ENCODE peak calls at places on chromosomes 6 and 20, in nine cellular contexts. N, M, A, V, X, F, Y, G and T are unnamed samples.
A peak's percentile ranks its signal among the peaks of the same experiment; 100 is the strongest.

GRCh38 chr6:89970072-89970471 is 75.8 kb downstream of the GJA10 start:
- DNase-seq in X (no peak), F (no peak), A (no peak), G (no peak), M (no peak), Y (no peak), V (no peak), N (no peak), T (no peak)

GRCh38 chr6:108941867-108942266 is 93.6 kb downstream of the ARMC2 start:
- DNase-seq in N (no peak), G (no peak), X (no peak), A (no peak), F (no peak), V (no peak), Y (no peak), M (no peak), T (no peak)

GRCh38 chr6:125001684-125002083 is 39.4 kb downstream of the RNF217 start:
- DNase-seq in G (no peak), M (no peak), A (no peak), N (no peak), V (no peak), Y (no peak), X (no peak), F (no peak), T (no peak)

GRCh38 chr20:48457261-48458002 is 370.4 kb downstream of the PREX1 start:
- DNase-seq in G (no peak), V (no peak), Y (no peak), F (no peak), M (no peak), X (no peak), A (no peak), N (no peak), T (no peak)

GRCh38 chr6:106648651-106649308 is 19.4 kb downstream of the QRSL1 start:
- DNase-seq in Y (no peak), N (no peak), M (no peak), A (no peak), G (no peak), X (no peak), V (peak; percentile 59), F (no peak), T (no peak)

GRCh38 chr20:64062596-64063388 is at the start of gene TCEA2:
- DNase-seq in N (peak; percentile 93), F (peak; percentile 95), Y (peak; percentile 78), M (peak; percentile 97), G (peak; percentile 98), X (peak; percentile 94), A (peak; percentile 97), V (peak; percentile 99), T (peak; percentile 97)

GRCh38 chr6:83252717-83253116 is 59.6 kb downstream of the RWDD2A start:
- DNase-seq in Y (peak; percentile 51), V (no peak), F (peak; percentile 85), A (no peak), G (no peak), M (peak; percentile 3), N (no peak), X (no peak), T (no peak)

GRCh38 chr6:32967151-32968091 is 973 bp upstream of the BRD2 start:
- DNase-seq in A (no peak), F (peak; percentile 49), V (peak; percentile 65), M (peak; percentile 23), G (no peak), Y (no peak), N (peak; percentile 65), X (no peak), T (no peak)

GRCh38 chr6:19413323-19413722 is 423.8 kb upstream of the ID4 start:
- DNase-seq in V (no peak), G (no peak), F (peak; percentile 27), X (no peak), Y (no peak), N (no peak), A (no peak), M (no peak), T (no peak)

GRCh38 chr20:7015257-7015656 is 247.8 kb downstream of the BMP2 start:
- DNase-seq in A (no peak), G (peak; percentile 34), N (no peak), M (no peak), V (no peak), F (no peak), Y (no peak), X (no peak), T (no peak)

GRCh38 chr20:40511478-40511877 is 177.6 kb downstream of the MAFB start:
- DNase-seq in M (no peak), F (no peak), N (no peak), G (no peak), A (no peak), Y (no peak), X (no peak), V (peak; percentile 47), T (no peak)

GRCh38 chr20:52003415-52003814 is 188.2 kb downstream of the ZFP64 start:
- DNase-seq in A (no peak), Y (no peak), M (no peak), G (no peak), V (no peak), N (no peak), X (no peak), F (no peak), T (no peak)

GRCh38 chr6:166167801-166168615 is at the start of gene TBXT:
- DNase-seq in F (no peak), Y (no peak), G (no peak), X (no peak), N (peak; percentile 82), A (no peak), V (no peak), M (no peak), T (no peak)

GRCh38 chr6:143962644-143962929 is 45.5 kb downstream of the PLAGL1 start:
- DNase-seq in A (no peak), Y (no peak), F (peak; percentile 52), X (no peak), M (peak; percentile 7), G (no peak), N (no peak), V (no peak), T (peak; percentile 33)
- TF ChIP-seq CTCF in A (no peak), Y (peak; percentile 60), F (peak; percentile 32), X (no peak), M (peak; percentile 58), G (no peak), N (peak; percentile 68), V (no peak), T (peak; percentile 49)

DNA sequence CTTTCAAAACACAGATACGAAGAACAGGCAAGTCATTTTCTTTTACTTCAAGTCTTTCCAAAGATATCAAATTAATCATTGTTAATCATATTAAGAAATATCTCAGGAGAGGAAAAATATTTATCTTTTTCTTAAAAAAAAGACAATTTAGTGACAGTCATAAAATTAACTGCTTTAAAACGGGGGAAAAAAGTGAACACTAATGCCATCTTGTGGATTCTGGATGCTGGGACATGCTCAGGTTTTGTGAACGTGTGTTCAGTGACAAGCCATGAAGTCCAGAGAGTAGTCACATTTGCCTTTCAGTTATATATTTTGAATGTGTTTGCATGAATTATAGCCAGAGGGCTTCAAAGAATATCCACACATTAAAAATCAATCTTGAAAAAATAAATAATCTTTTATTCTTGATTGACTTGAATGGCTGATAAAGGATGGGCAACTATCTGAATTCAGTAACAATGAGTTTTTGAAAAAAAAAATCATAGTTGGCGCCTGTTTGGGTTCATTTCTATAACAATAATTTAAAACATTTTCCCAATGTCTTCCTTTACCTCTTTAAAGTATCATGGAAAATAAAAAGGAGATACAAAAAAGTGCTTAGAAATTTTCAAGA is 74.7 kb upstream of the NOX3 start:
- DNase-seq in N (no peak), F (peak; percentile 60), Y (no peak), G (no peak), M (no peak), V (no peak), X (no peak), A (no peak), T (no peak)
- H3K27ac ChIP-seq in N (no peak overlapping the region), F (peak overlapping the region; percentile 50), Y (no peak overlapping the region), G (no peak overlapping the region), M (no peak overlapping the region), V (no peak overlapping the region), X (no peak overlapping the region), A (no peak overlapping the region), T (no peak overlapping the region)

GRCh38 chr6:30871592-30872183 is 12.6 kb upstream of the DDR1 start:
- DNase-seq in G (no peak), Y (no peak), V (no peak), N (no peak), X (no peak), F (no peak), M (no peak), A (no peak), T (no peak)
- TF ChIP-seq CTCF in G (no peak), Y (no peak), V (no peak), N (no peak), X (no peak), F (no peak), M (no peak), A (no peak), T (no peak)

DNA sequence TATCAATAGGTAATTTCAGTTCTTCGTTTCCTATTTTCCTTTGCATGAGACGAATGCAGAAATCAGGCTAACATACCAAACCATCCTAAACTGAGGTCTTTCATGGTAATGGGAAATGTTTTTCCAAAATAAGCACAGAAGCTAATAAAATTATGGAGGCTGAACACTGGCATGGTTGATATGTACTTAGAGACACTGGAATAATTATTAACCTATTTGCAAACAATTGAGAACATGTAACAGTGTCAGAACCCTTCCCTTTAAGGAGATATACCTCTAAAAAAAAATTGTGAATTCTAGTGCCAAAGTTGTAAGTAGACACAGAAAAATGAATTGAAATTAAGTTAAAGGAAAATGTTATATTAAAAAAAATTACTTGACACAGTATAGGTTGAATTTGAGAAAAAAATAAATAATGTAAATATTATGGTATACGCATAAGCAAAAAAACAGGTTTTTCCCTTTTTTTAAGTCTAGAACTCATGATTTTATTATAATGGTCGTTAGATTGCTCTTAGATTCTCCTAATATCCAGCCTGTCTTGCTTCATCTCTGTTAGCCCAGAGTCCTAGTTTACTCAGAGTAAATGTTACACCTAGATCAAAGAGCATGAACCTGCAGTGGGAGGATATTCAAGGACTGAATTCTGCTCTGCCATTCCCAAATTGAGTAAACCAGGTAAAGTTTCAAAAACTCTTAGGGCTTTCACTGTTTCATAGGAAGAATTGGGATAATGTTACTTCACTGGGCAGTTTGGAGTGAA is 1.7 kb downstream of the SLC17A2 start:
- DNase-seq in V (no peak), G (no peak), M (no peak), Y (no peak), X (no peak), A (no peak), F (no peak), N (no peak), T (no peak)
- H3K27ac ChIP-seq in V (no peak overlapping the region), G (no peak overlapping the region), M (no peak overlapping the region), Y (no peak overlapping the region), X (no peak overlapping the region), A (no peak overlapping the region), F (no peak overlapping the region), N (no peak overlapping the region), T (no peak overlapping the region)

GRCh38 chr20:15902493-15902892 is 670.8 kb downstream of the KIF16B start:
- DNase-seq in V (no peak), M (no peak), A (no peak), N (peak; percentile 63), G (no peak), X (no peak), Y (no peak), F (no peak), T (no peak)
- TF ChIP-seq CTCF in V (no peak), M (peak; percentile 52), A (no peak), N (peak; percentile 55), G (no peak), X (no peak), Y (peak; percentile 10), F (no peak), T (no peak)